ENCODE peak calls at places on chromosome 2, in five cellular contexts. R is IMR-90, Z is mesendoderm, U is neuronal stem cell, P is H1. G is an unnamed sample.

GRCh38 chr2:64681479-64681967 is 27.8 kb upstream of the SERTAD2 start:
- DNase-seq in R (no peak), Z (no peak), U (no peak), P (no peak), G (no peak)

GRCh38 chr2:168992591-168993349 is 38.4 kb downstream of the ABCB11 start:
- DNase-seq in R (no peak), Z (peak; percentile 80), U (no peak), P (no peak), G (no peak)

GRCh38 chr2:226256237-226256636 is 543.4 kb downstream of the IRS1 start:
- DNase-seq in R (peak; percentile 82), Z (no peak), U (no peak), P (no peak), G (peak; percentile 48)

GRCh38 chr2:106257135-106257534 is 63.0 kb upstream of the UXS1 start:
- DNase-seq in R (no peak), Z (no peak), U (no peak), P (no peak), G (no peak)

GRCh38 chr2:8659735-8660492 is 21.9 kb upstream of the ID2 start:
- DNase-seq in R (no peak), Z (no peak), U (no peak), P (no peak), G (no peak)

GRCh38 chr2:11715987-11716652 is 30.3 kb upstream of the LPIN1 start:
- DNase-seq in R (no peak), Z (no peak), U (no peak), P (no peak), G (no peak)

GRCh38 chr2:239930378-239930777 is 94.8 kb downstream of the NDUFA10 start:
- DNase-seq in R (no peak), Z (no peak), U (no peak), P (no peak), G (no peak)

GRCh38 chr2:178513876-178514275 is 33.6 kb downstream of the PLEKHA3 start:
- DNase-seq in R (peak; percentile 33), Z (no peak), U (no peak), P (no peak), G (no peak)

GRCh38 chr2:183996825-183997823 is 601.2 kb upstream of the ZNF804A start:
- DNase-seq in R (no peak), Z (peak; percentile 93), U (no peak), P (no peak), G (no peak)

GRCh38 chr2:118371500-118371899 is 283.2 kb downstream of the INSIG2 start:
- DNase-seq in R (peak; percentile 18), Z (peak; percentile 81), U (peak; percentile 48), P (peak; percentile 38), G (no peak)

GRCh38 chr2:232871835-232872736 is 2.0 kb downstream of the SNORC start:
- DNase-seq in R (no peak), Z (no peak), U (no peak), P (no peak), G (no peak)

GRCh38 chr2:221289389-221289788 is 282.7 kb downstream of the EPHA4 start:
- DNase-seq in R (peak; percentile 40), Z (peak; percentile 72), U (no peak), P (no peak), G (peak; percentile 30)

DNA sequence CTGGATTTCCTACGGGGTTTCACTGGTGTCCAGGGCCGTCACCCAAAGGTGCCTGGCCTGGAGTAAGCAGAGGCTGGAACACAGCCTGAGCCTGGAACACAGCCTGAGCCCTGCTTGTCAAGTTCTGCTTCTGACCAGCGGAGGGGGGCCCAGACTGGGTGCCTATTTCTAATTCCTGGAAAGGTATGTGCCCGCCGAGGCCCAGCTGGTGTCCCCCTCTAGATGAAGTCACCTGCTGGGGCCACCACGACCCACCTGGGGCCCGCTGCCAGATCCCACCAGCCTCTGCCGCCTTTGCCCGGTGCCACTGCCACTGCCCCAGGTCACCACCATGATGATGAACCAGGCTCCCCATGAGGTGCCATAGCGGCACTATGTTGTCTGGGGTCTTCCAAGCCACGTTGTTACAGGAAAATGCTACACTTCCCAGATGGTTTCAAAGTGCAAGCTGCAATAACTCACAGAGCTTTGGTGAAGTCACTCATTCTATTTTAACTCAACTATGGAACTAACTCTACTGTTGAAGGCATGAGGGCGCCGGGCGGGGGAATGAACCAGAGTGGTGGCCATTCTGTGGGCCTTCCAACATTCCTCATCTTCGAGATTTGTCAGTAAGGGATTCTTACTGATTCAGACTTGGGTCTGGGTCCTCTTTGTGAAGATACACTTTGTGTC is 40.9 kb upstream of the LAPTM4A start:
- DNase-seq in R (no peak), Z (no peak), U (no peak), P (no peak), G (no peak)
- H3K4ac ChIP-seq in R (peak overlapping the region; percentile 97), Z (no peak overlapping the region), U (no peak overlapping the region), P (no peak overlapping the region), G (peak overlapping the region; percentile 17)

DNA sequence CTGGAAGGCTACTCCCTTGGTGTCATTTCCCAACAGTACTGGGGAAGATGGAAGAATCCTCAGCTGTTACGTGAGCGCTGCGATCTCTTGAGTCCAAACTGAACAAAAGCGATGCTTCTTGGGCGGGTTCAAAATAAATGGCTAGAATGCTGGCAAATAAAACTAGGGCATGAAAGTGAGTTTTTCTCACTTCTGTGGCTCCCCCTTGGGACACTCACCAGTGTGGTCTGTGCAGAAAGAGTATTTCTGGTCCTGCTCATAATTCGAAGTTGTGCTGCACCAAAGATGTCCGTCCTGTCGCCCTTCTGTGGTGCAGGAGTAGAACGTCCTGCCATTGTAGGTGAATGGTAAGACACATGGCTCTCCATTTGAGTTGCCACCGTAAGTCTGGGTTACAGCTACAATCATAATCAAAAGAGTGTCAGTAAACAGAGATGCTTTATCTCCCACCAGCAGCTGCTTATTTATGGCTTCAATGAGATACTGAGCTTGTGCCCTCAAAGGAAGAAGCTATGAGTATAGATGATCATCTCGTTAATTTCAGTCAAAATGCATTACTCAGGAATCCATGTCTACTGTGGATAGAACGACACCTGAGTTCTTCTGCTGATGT is 11.8 kb downstream of the FN1 start:
- DNase-seq in R (no peak), Z (no peak), U (no peak), P (no peak), G (no peak)
- H3K4me3 ChIP-seq in R (no peak overlapping the region), Z (no peak overlapping the region), U (no peak overlapping the region), P (no peak overlapping the region), G (no peak overlapping the region)

DNA sequence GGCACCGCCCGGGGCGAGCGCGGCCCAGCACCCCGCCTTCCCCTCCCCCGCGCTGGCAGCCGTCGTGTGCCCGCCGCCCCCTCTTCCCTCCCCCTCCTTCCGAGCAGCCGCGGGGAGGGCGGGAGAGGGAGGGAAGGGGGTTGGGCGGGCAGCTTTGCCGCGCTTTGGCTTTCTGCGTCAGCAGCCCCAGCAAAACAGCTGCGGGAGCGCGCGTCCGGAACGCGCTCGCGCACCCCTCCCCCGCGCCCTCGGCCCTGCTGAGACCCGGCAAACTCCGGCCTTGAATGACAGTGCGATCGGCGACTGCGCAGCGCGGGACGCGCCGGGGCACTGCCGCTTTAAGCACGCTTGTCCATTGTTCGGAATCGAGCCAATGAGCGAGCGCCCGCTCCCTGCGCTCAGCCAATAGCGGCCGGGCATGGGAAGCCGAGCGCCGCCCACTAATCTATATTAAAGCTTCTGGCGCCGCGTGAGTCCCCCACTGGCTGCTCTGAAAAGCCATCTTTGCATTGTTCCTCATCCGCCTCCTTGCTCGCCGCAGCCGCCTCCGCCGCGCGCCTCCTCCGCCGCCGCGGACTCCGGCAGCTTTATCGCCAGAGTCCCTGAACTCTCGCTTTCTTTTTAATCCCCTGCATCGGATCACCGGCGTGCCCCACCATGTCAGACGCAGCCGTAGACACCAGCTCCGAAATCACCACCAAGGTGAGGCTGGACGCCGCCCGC is at the start of gene PTMA:
- DNase-seq in R (peak; percentile 100), Z (peak; percentile 100), U (peak; percentile 99), P (peak; percentile 100), G (peak; percentile 100)
- H2BK15ac ChIP-seq in R (peak within 1 kb of the TSS; percentile 99), Z (no peak within 1 kb of the TSS), U (peak within 1 kb of the TSS; percentile 100), P (peak within 1 kb of the TSS; percentile 98), G (peak within 1 kb of the TSS; percentile 100)

GRCh38 chr2:25335204-25335603 is 6.5 kb downstream of the DNMT3A start:
- DNase-seq in R (no peak), Z (no peak), U (no peak), P (no peak), G (no peak)
- H3K4ac ChIP-seq in R (no peak overlapping the region), Z (no peak overlapping the region), U (no peak overlapping the region), P (no peak overlapping the region), G (no peak overlapping the region)

GRCh38 chr2:127080941-127081769 is 25.8 kb downstream of the BIN1 start:
- DNase-seq in R (no peak), Z (no peak), U (no peak), P (no peak), G (no peak)
- H3K4me3 ChIP-seq in R (no peak overlapping the region), Z (no peak overlapping the region), U (no peak overlapping the region), P (no peak overlapping the region), G (no peak overlapping the region)

GRCh38 chr2:53786371-53787254 is at the start of the genes ASB3 and ERLEC1:
- DNase-seq in R (peak; percentile 85), Z (peak; percentile 97), U (peak; percentile 85), P (peak; percentile 85), G (peak; percentile 90)
- H2BK15ac ChIP-seq in R (peak within 1 kb of the TSS; percentile 2), Z (no peak within 1 kb of the TSS), U (no peak within 1 kb of the TSS), P (no peak within 1 kb of the TSS), G (peak within 1 kb of the TSS; percentile 81)

DNA sequence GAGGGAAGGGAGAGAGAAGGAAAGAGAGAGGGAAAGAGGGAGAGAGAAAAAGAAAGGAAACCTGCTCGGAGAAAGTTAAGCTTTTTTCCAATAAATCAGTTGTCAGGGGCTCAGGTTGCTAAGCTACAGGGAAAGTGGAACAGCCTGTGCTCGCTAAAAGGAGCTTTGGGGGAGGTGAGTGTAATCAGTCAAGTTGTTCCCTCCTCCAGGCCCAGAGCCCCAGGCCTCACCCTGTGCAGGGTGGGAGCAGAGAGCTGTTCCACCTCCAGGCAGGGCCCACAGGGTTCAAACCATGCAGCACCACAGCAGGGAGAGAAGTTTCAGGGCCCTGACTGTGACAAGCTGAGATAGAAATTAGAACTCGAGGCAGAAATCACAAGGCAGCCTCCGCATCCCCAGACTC is 56.4 kb upstream of the PPP1CB start:
- DNase-seq in R (no peak), Z (peak; percentile 13), U (no peak), P (no peak), G (peak; percentile 55)
- H3K4ac ChIP-seq in R (peak overlapping the region; percentile 0), Z (no peak overlapping the region), U (no peak overlapping the region), P (no peak overlapping the region), G (peak overlapping the region; percentile 16)